ENCODE peak calls at places on chromosomes 11 and 22, in five cellular contexts. K, D, H, U and G are unnamed samples. For H3K9me3, the result is how much of the 10 kb centered on the place peaks cover.

GRCh38 chr11:25794804-25795203 is 537.1 kb upstream of the ANO3 start:
- DNase-seq in K (no peak), D (no peak), H (no peak), U (peak), G (no peak)

GRCh38 chr11:69510471-69511357 is 29.3 kb downstream of the LINC01488 start:
- DNase-seq in K (peak), D (no peak), H (peak), U (peak), G (no peak)

GRCh38 chr11:62151737-62152102 is 27.9 kb downstream of the INCENP start:
- DNase-seq in K (no peak), D (no peak), H (no peak), U (peak), G (no peak)

GRCh38 chr11:75344186-75344585 is 7.3 kb downstream of the ARRB1 start:
- DNase-seq in K (no peak), D (no peak), H (no peak), U (peak), G (no peak)

GRCh38 chr11:60625262-60625661 is 74.2 kb upstream of the MS4A8 start:
- DNase-seq in K (peak), D (peak), H (no peak), U (peak), G (peak)

GRCh38 chr22:39519681-39520053 is 695 bp upstream of the ATF4 start:
- DNase-seq in K (peak), D (peak), H (no peak), U (no peak), G (peak)

GRCh38 chr22:17742528-17742902 is 31.8 kb downstream of the BID start:
- DNase-seq in K (peak), D (peak), H (peak), U (peak), G (peak)

GRCh38 chr22:29584975-29585374 is 4.1 kb upstream of the NIPSNAP1 start:
- DNase-seq in K (no peak), D (no peak), H (no peak), U (no peak), G (no peak)

GRCh38 chr11:75376175-75376574 is 23.1 kb upstream of the RPS3 start:
- DNase-seq in K (peak), D (no peak), H (no peak), U (peak), G (peak)

GRCh38 chr11:111466615-111467014 is 45.6 kb downstream of the BTG4 start:
- DNase-seq in K (no peak), D (no peak), H (no peak), U (no peak), G (no peak)

GRCh38 chr11:26792956-26793355 is 71.1 kb upstream of the SLC5A12 start:
- DNase-seq in K (no peak), D (no peak), H (no peak), U (no peak), G (no peak)

GRCh38 chr11:124669193-124669592 is 4.3 kb downstream of the SIAE start:
- DNase-seq in K (peak), D (peak), H (no peak), U (peak), G (peak)

GRCh38 chr11:108278546-108278945 is 55.7 kb downstream of the ATM start:
- DNase-seq in K (no peak), D (no peak), H (no peak), U (peak), G (no peak)

GRCh38 chr11:36431429-36432092 is 78.5 kb downstream of the TRAF6 start:
- DNase-seq in K (peak), D (no peak), H (no peak), U (no peak), G (peak)

GRCh38 chr11:639324-639977 is 2.4 kb downstream of the DRD4 start:
- DNase-seq in K (no peak), D (no peak), H (no peak), U (peak), G (peak)

GRCh38 chr11:124875943-124876817 is 10.9 kb downstream of the ROBO3 start:
- DNase-seq in K (peak), D (peak), H (peak), U (peak), G (peak)

GRCh38 chr11:1929621-1930447 is 10.3 kb downstream of the TNNT3 start:
- DNase-seq in K (no peak), D (no peak), H (peak), U (no peak), G (no peak)

GRCh38 chr11:79461144-79461543 is 20.3 kb upstream of the TENM4 start:
- DNase-seq in K (peak), D (no peak), H (no peak), U (peak), G (peak)

GRCh38 chr11:1401656-1402221 is 12.0 kb downstream of the BRSK2 start:
- DNase-seq in K (peak), D (peak), H (peak), U (peak), G (peak)

GRCh38 chr11:126943319-126943718 is 57.3 kb downstream of the KIRREL3 start:
- DNase-seq in K (no peak), D (no peak), H (no peak), U (no peak), G (no peak)

GRCh38 chr11:23359297-23359696 is 499.0 kb upstream of the CCDC179 start:
- DNase-seq in K (peak), D (no peak), H (no peak), U (no peak), G (no peak)

GRCh38 chr22:36386900-36387663 is 685 bp downstream of the MYH9 start:
- DNase-seq in K (no peak), D (peak), H (peak), U (peak), G (peak)

GRCh38 chr22:18056161-18056666 is 21.6 kb upstream of the PEX26 start:
- DNase-seq in K (peak), D (peak), H (no peak), U (no peak), G (no peak)

GRCh38 chr11:843818-844692 is 1.4 kb downstream of the TSPAN4 start:
- DNase-seq in K (peak), D (no peak), H (peak), U (peak), G (peak)

GRCh38 chr11:60455531-60456042 is at the start of gene MS4A1:
- DNase-seq in K (no peak), D (peak), H (no peak), U (no peak), G (no peak)

GRCh38 chr22:25437414-25438160 is 126.9 kb upstream of the GRK3 start:
- DNase-seq in K (no peak), D (no peak), H (no peak), U (peak), G (peak)

GRCh38 chr22:18022851-18023250 is 1.5 kb downstream of the MICAL3 start:
- DNase-seq in K (peak), D (no peak), H (no peak), U (no peak), G (no peak)

GRCh38 chr11:11192541-11192940 is 160.5 kb downstream of the CSNK2A3 start:
- DNase-seq in K (no peak), D (no peak), H (no peak), U (no peak), G (no peak)

GRCh38 chr11:76752321-76753175 is 30.6 kb upstream of the TSKU start:
- DNase-seq in K (no peak), D (no peak), H (peak), U (peak), G (no peak)

GRCh38 chr11:83070878-83071640 is 638 bp downstream of the RAB30 start:
- DNase-seq in K (no peak), D (no peak), H (peak), U (no peak), G (peak)

GRCh38 chr11:126585388-126586302 is 230.2 kb downstream of the ST3GAL4 start:
- DNase-seq in K (peak), D (no peak), H (no peak), U (peak), G (peak)

GRCh38 chr11:83456075-83456474 is 169.9 kb upstream of the CCDC90B start:
- DNase-seq in K (no peak), D (no peak), H (no peak), U (peak), G (peak)

GRCh38 chr11:125069008-125069407 is 5.9 kb downstream of the SLC37A2 start:
- DNase-seq in K (peak), D (no peak), H (no peak), U (no peak), G (no peak)

GRCh38 chr22:43381693-43382092 is 30.1 kb upstream of the MPPED1 start:
- DNase-seq in K (no peak), D (no peak), H (peak), U (peak), G (no peak)

GRCh38 chr22:50620861-50621490 is 7.0 kb downstream of the ARSA start:
- DNase-seq in K (peak), D (peak), H (no peak), U (no peak), G (no peak)

GRCh38 chr22:46269564-46269963 is 1.8 kb downstream of the TTC38 start:
- DNase-seq in K (no peak), D (no peak), H (no peak), U (no peak), G (no peak)
- H3K9me3 ChIP-seq in K (under half), D (under half), H (under half), U (under half), G (under half)

GRCh38 chr11:4704790-4705334 is 278 bp downstream of the MMP26 start:
- DNase-seq in K (no peak), D (no peak), H (no peak), U (peak), G (no peak)
- H3K27ac ChIP-seq in K (no peak), D (no peak), H (no peak), U (no peak), G (no peak)

GRCh38 chr22:49166211-49166610 is 661.5 kb downstream of the BRD1 start:
- DNase-seq in K (no peak), D (no peak), H (no peak), U (no peak), G (no peak)

GRCh38 chr22:49163258-49163959 is 664.3 kb downstream of the BRD1 start:
- DNase-seq in K (no peak), D (no peak), H (no peak), U (no peak), G (no peak)

GRCh38 chr22:49163960-49164690 is 663.5 kb downstream of the BRD1 start:
- DNase-seq in K (no peak), D (no peak), H (no peak), U (no peak), G (no peak)

GRCh38 chr22:49166746-49167145 is 660.9 kb downstream of the BRD1 start:
- DNase-seq in K (no peak), D (no peak), H (no peak), U (no peak), G (no peak)

GRCh38 chr22:49164773-49165320 is 662.8 kb downstream of the BRD1 start:
- DNase-seq in K (no peak), D (no peak), H (no peak), U (no peak), G (no peak)
- H3K9me3 ChIP-seq in K (under half), D (under half), H (under half), U (under half), G (under half)

DNA sequence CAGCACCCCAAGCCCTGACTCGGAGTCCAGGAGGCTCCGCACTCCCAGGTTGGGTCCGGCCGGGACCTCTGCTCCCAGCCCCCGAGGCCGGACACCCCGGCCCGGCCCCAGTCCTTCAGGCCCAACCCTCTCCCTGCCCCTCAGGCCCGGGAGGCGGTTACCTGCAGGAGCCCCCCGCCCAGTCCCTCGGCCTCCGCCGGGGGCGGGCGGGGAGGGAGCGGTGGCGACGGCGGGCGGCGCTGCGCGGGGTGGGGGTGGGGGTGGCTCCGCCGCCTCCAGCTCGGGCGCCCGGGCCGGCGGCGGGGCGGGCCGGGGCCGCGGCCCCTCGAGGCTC is 308 bp downstream of the TCF20 start:
- DNase-seq in K (peak), D (no peak), H (no peak), U (peak), G (no peak)
- H3K27ac ChIP-seq in K (peak), D (peak), H (peak), U (peak), G (peak)

GRCh38 chr11:70865356-70865755 is 387.0 kb downstream of the SHANK2 start:
- DNase-seq in K (no peak), D (no peak), H (no peak), U (no peak), G (no peak)

GRCh38 chr11:70863988-70864387 is 388.4 kb downstream of the SHANK2 start:
- DNase-seq in K (no peak), D (no peak), H (no peak), U (no peak), G (no peak)

GRCh38 chr11:70868341-70868885 is 384.0 kb downstream of the SHANK2 start:
- DNase-seq in K (no peak), D (no peak), H (no peak), U (no peak), G (no peak)

GRCh38 chr11:70866834-70867233 is 385.5 kb downstream of the SHANK2 start:
- DNase-seq in K (no peak), D (no peak), H (no peak), U (no peak), G (no peak)

GRCh38 chr11:70867661-70868060 is 384.7 kb downstream of the SHANK2 start:
- DNase-seq in K (no peak), D (no peak), H (no peak), U (no peak), G (no peak)
- H3K9me3 ChIP-seq in K (under half), D (under half), H (under half), U (under half), G (under half)

GRCh38 chr22:21868651-21869050 is 1.2 kb upstream of the MAPK1 start:
- DNase-seq in K (no peak), D (no peak), H (no peak), U (no peak), G (no peak)
- H3K27ac ChIP-seq in K (no peak), D (no peak), H (no peak), U (no peak), G (no peak)